ENCODE peak calls at places on chromosomes 3 and 15, in seven cellular contexts. B is heart right ventricle; J is endodermal cell; S is heart left ventricle; W is cardiac muscle cell; I is CD4-positive, alpha-beta memory T cell; L is kidney. K is an unnamed sample.
A peak's percentile ranks its signal among the peaks of the same experiment; 100 is the strongest.

GRCh38 chr3:17154221-17154620 is 269.5 kb downstream of the PLCL2 start:
- DNase-seq in L (no peak), I (no peak), S (no peak), B (no peak), W (no peak), J (no peak), K (no peak)

GRCh38 chr15:60838206-60838605 is 359.3 kb upstream of the ICE2 start:
- DNase-seq in I (no peak), B (no peak), L (no peak), S (no peak), J (no peak), W (no peak), K (no peak)

GRCh38 chr15:78069052-78069414 is 8.5 kb downstream of the TBC1D2B start:
- DNase-seq in L (no peak), I (no peak), B (no peak), S (no peak), J (no peak), W (no peak), K (no peak)

GRCh38 chr3:13325092-13325491 is 95.0 kb downstream of the NUP210 start:
- DNase-seq in S (no peak), B (no peak), I (no peak), L (no peak), W (no peak), J (no peak), K (no peak)

GRCh38 chr3:151192545-151192944 is 10.5 kb downstream of the GPR171 start:
- DNase-seq in J (no peak), I (no peak), B (no peak), L (no peak), W (no peak), S (no peak), K (no peak)

GRCh38 chr3:49461443-49462171 is 8.5 kb upstream of the DAG1 start:
- DNase-seq in W (peak; percentile 50), I (no peak), L (no peak), S (no peak), J (peak; percentile 89), B (no peak), K (no peak)

GRCh38 chr3:183385698-183386590 is 42.5 kb downstream of the MCF2L2 start:
- DNase-seq in W (peak; percentile 84), J (peak; percentile 84), B (no peak), S (peak; percentile 27), I (peak; percentile 54), L (no peak), K (peak; percentile 62)

GRCh38 chr3:45567730-45568172 is 26.8 kb upstream of the LIMD1 start:
- DNase-seq in J (peak; percentile 41), I (peak; percentile 12), W (no peak), S (no peak), B (no peak), L (no peak), K (no peak)

GRCh38 chr15:55799287-55800212 is 56.6 kb upstream of the PRTG start:
- DNase-seq in S (no peak), J (peak; percentile 93), I (no peak), W (peak; percentile 76), L (no peak), B (no peak), K (peak; percentile 84)

GRCh38 chr3:195056506-195056905 is 214.5 kb downstream of the XXYLT1 start:
- DNase-seq in J (peak; percentile 28), W (no peak), I (no peak), L (peak; percentile 48), S (no peak), B (no peak), K (no peak)

GRCh38 chr15:100723323-100723801 is 121.0 kb downstream of the ASB7 start:
- DNase-seq in W (no peak), L (no peak), S (no peak), B (no peak), J (no peak), I (no peak), K (no peak)

GRCh38 chr15:89799011-89799924 is 15.4 kb downstream of the ANPEP start:
- DNase-seq in J (no peak), S (no peak), L (peak; percentile 45), I (no peak), B (no peak), W (no peak), K (no peak)

GRCh38 chr15:89799925-89800500 is 14.6 kb downstream of the ANPEP start:
- DNase-seq in S (no peak), L (peak; percentile 21), W (no peak), B (no peak), I (no peak), J (no peak), K (no peak)

GRCh38 chr15:89802986-89803820 is 11.4 kb downstream of the ANPEP start:
- DNase-seq in B (no peak), J (no peak), I (no peak), L (peak; percentile 59), W (no peak), S (no peak), K (no peak)

GRCh38 chr15:89802231-89802928 is 12.3 kb downstream of the ANPEP start:
- DNase-seq in B (no peak), W (no peak), J (no peak), L (peak; percentile 67), I (no peak), S (peak; percentile 44), K (no peak)

DNA sequence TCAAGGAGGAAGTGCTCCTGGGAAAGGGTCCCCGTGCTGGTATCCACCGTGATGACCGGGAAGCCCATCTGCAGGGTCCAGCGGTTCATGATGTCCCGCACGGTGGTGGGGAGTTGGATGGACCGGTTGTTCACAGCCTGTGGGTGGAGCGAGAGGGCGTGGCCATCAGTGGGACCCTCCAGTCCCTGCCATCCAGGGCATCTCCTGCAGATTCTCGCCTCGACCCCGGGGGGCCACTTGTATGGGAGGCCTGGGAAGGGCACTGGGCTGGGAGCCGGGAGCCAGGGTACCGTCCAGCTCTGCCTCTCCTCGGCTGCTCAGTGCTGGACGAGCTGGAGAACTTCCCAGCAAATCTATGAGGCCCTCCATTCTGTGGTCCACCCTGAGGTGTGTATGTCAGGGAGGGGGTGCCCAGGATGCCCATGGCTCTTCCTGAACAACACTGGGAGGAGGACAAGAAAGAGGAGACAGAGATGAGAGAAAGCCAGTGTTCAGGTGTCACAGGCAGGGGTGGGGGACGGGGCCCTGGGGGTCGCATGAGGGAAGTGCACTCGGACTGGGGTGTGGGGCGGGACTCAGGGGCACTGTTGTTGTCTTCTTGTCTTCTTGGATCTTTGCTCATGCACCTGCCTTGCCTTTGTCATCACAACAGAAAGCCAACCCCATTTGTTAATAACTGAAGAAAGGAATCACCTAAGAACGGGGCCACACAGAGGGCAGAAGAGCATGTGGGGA is 13.0 kb downstream of the ANPEP start:
- DNase-seq in I (no peak), W (no peak), J (no peak), B (no peak), S (no peak), L (peak; percentile 58), K (no peak)
- H3K36me3 ChIP-seq in I (no peaks in the 10 kb centered on the region), W (no peaks in the 10 kb centered on the region), J (no peaks in the 10 kb centered on the region), B (no peaks in the 10 kb centered on the region), S (no peaks in the 10 kb centered on the region), L (peaks cover 3% of the 10 kb centered on the region), K (no peaks in the 10 kb centered on the region)

GRCh38 chr15:89138999-89139612 is 50.9 kb downstream of the ABHD2 start:
- DNase-seq in S (no peak), J (no peak), L (no peak), B (no peak), I (no peak), W (no peak), K (no peak)
- H3K4me1 ChIP-seq in S (peaks cover 57% of the 10 kb centered on the region), J (no peaks in the 10 kb centered on the region), L (peaks cover 25% of the 10 kb centered on the region), B (peaks cover 93% of the 10 kb centered on the region), I (peaks cover 14% of the 10 kb centered on the region), W (no peaks in the 10 kb centered on the region), K (peaks cover 11% of the 10 kb centered on the region)

GRCh38 chr3:119062892-119063291 is 28.2 kb upstream of the IGSF11 start:
- DNase-seq in W (no peak), S (no peak), I (no peak), L (no peak), B (no peak), J (no peak), K (no peak)

DNA sequence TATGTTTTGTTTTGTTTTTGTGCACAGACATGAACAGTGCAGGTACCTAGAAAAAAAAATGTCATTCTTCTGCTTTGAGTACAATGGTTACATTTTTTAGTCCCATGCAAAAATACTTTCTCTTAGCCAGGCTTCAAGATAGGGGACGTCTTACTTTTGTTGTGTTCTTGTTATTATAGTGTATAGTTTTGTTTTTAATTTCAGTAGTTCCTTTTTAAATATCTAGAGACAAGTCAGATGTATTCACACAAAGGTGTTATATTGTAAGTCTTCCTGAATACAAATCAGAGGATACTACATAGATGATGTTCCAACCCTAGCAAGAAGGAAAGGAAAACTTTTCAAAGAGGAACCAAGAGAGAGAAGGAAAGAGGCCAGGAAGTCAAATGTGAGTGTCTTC is 28.8 kb upstream of the IGSF11 start:
- DNase-seq in L (no peak), W (no peak), J (no peak), B (no peak), S (no peak), I (no peak), K (no peak)
- H3K36me3 ChIP-seq in L (no peaks in the 10 kb centered on the region), W (no peaks in the 10 kb centered on the region), J (no peaks in the 10 kb centered on the region), B (no peaks in the 10 kb centered on the region), S (no peaks in the 10 kb centered on the region), I (no peaks in the 10 kb centered on the region), K (no peaks in the 10 kb centered on the region)

DNA sequence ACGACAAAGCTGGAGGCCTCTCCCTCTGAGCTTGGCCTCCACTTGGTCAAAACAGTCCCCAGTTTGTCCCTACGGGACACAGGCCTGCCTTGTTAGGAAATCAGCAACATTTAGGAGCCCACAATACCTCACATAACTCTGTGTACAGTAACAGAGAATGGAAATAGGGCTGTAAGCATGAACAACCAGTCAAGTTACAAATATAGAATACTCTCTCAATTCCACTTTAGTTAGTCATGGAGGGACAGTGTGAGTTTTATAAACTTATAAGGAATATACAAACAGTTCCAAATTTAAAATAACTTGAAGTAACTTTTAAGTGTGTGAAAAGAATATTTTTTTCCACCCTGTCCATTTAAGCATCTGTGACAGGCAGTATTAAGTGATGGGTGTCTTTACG is 129.4 kb downstream of the PGPEP1L start:
- DNase-seq in S (no peak), I (no peak), B (no peak), W (no peak), J (no peak), L (no peak), K (no peak)
- H3K4me1 ChIP-seq in S (peaks cover 37% of the 10 kb centered on the region), I (no peaks in the 10 kb centered on the region), B (peaks cover 79% of the 10 kb centered on the region), W (peaks cover 48% of the 10 kb centered on the region), J (peaks cover 4% of the 10 kb centered on the region), L (peaks cover 19% of the 10 kb centered on the region), K (peaks cover 36% of the 10 kb centered on the region)

DNA sequence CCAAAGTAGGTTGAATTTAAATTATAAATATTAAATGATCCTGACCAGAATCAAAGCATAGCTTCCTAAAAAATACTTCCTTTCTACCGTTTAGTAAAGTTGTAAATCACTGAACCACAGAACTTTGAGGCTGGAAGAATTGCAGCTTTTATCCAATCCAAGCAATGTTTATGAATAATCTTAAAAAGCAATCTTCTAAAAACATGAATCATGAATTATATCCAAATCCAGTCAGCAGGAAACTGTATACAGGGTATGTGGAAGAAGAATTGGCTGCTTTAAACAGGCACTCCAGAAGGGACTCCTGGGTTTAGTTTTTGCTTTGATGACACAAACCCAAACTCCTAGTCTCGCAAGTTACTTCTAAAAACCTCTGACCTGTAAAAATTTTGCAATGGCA is 30.1 kb downstream of the HEG1 start:
- DNase-seq in J (no peak), W (no peak), L (no peak), S (no peak), I (no peak), B (no peak), K (no peak)
- H3K36me3 ChIP-seq in J (peaks cover 72% of the 10 kb centered on the region), W (peaks cover 17% of the 10 kb centered on the region), L (peaks cover 11% of the 10 kb centered on the region), S (peaks cover 77% of the 10 kb centered on the region), I (peaks cover 13% of the 10 kb centered on the region), B (peaks cover 26% of the 10 kb centered on the region), K (peaks cover 13% of the 10 kb centered on the region)

DNA sequence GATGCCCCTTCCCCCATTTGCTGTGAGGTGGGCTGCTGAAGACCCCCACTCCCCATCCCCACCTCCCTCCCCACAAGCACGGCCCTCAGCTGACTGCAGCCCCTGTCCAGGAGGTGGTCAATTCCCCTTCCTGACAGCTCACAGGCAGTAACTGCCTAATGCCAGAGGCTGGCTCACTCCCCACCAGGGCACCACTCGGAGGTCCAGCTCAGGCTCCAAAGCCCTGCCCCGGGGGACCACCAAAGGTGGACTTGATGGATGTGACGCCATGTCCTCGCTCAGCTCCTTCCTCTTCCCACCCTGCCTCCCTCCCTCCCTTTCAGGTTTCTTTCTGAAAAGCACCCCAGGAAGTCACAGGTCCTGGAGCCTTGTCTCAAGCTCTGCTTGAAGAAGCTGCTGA is 82.8 kb downstream of the MEGF11 start:
- DNase-seq in I (no peak), B (no peak), S (no peak), W (no peak), L (peak; percentile 37), J (no peak), K (no peak)
- H3K4me1 ChIP-seq in I (no peaks in the 10 kb centered on the region), B (no peaks in the 10 kb centered on the region), S (no peaks in the 10 kb centered on the region), W (no peaks in the 10 kb centered on the region), L (no peaks in the 10 kb centered on the region), J (no peaks in the 10 kb centered on the region), K (peaks cover 6% of the 10 kb centered on the region)

K was measured in BE2C.